ENCODE peak calls at places on chromosomes 1 and 21, in seven cellular contexts. Z is GM10248; F is CD8-positive, alpha-beta T cell; N is PC-9; D is endothelial cell; G is AG09319; T is left lung. R is an unnamed sample.

GRCh38 chr1:230026139-230026538 is 40.9 kb upstream of the GALNT2 start:
- DNase-seq in Z (no peak), F (no peak), N (no peak), D (no peak), G (no peak), T (no peak), R (no peak)

GRCh38 chr1:164565356-164565755 is 6.4 kb downstream of the PBX1 start:
- DNase-seq in Z (no peak), F (no peak), N (no peak), D (no peak), G (no peak), T (no peak), R (no peak)

GRCh38 chr1:56507925-56508522 is 71.3 kb downstream of the PLPP3 start:
- DNase-seq in Z (no peak), F (no peak), N (no peak), D (no peak), G (no peak), T (no peak), R (no peak)

GRCh38 chr1:9598316-9598700 is 9.6 kb downstream of the TMEM201 start:
- DNase-seq in Z (no peak), F (no peak), N (no peak), D (no peak), G (no peak), T (no peak), R (no peak)

GRCh38 chr1:211305044-211305443 is 21.6 kb upstream of the TRAF5 start:
- DNase-seq in Z (peak; percentile 44), F (no peak), N (no peak), D (no peak), G (no peak), T (no peak), R (no peak)

GRCh38 chr1:202479630-202480029 is 131.1 kb downstream of the PPP1R12B start:
- DNase-seq in Z (no peak), F (no peak), N (no peak), D (no peak), G (no peak), T (no peak), R (no peak)

GRCh38 chr1:227937531-227938145 is 10.1 kb downstream of the WNT9A start:
- DNase-seq in Z (no peak), F (no peak), N (no peak), D (no peak), G (no peak), T (peak; percentile 44), R (no peak)

GRCh38 chr1:70142120-70142519 is 63.3 kb downstream of the LRRC40 start:
- DNase-seq in Z (no peak), F (no peak), N (no peak), D (no peak), G (no peak), T (no peak), R (no peak)

GRCh38 chr1:204435886-204436271 is 24.3 kb upstream of the PPP1R15B start:
- DNase-seq in Z (no peak), F (no peak), N (no peak), D (no peak), G (no peak), T (no peak), R (no peak)

GRCh38 chr1:116115476-116115875 is 4.3 kb downstream of the MAB21L3 start:
- DNase-seq in Z (no peak), F (no peak), N (peak; percentile 73), D (no peak), G (peak; percentile 84), T (no peak), R (no peak)

GRCh38 chr1:210222288-210223006 is 10.1 kb upstream of the SERTAD4 start:
- DNase-seq in Z (no peak), F (no peak), N (peak; percentile 78), D (no peak), G (no peak), T (no peak), R (no peak)

GRCh38 chr1:178267646-178268094 is 173.8 kb downstream of the RASAL2 start:
- DNase-seq in Z (no peak), F (no peak), N (peak; percentile 90), D (peak; percentile 21), G (no peak), T (no peak), R (no peak)

GRCh38 chr1:229114315-229114714 is 156.6 kb upstream of the RAB4A start:
- DNase-seq in Z (no peak), F (no peak), N (no peak), D (no peak), G (no peak), T (no peak), R (no peak)

GRCh38 chr1:193229136-193229535 is 42.7 kb upstream of the B3GALT2 start:
- DNase-seq in Z (no peak), F (no peak), N (peak; percentile 36), D (no peak), G (no peak), T (no peak), R (no peak)

GRCh38 chr1:11736746-11737639 is 1.1 kb downstream of the AGTRAP start:
- DNase-seq in Z (peak; percentile 58), F (no peak), N (peak; percentile 90), D (peak; percentile 37), G (no peak), T (peak; percentile 90), R (no peak)

GRCh38 chr1:164188507-164188906 is 370.5 kb upstream of the PBX1 start:
- DNase-seq in Z (no peak), F (no peak), N (no peak), D (no peak), G (no peak), T (no peak), R (no peak)

GRCh38 chr21:21688877-21689276 is 690.7 kb downstream of the NCAM2 start:
- DNase-seq in Z (no peak), F (no peak), N (no peak), D (peak; percentile 31), G (no peak), T (peak; percentile 34), R (no peak)

GRCh38 chr1:167186771-167187170 is 33.9 kb upstream of the POU2F1 start:
- DNase-seq in Z (no peak), F (no peak), N (no peak), D (no peak), G (no peak), T (no peak), R (no peak)

DNA sequence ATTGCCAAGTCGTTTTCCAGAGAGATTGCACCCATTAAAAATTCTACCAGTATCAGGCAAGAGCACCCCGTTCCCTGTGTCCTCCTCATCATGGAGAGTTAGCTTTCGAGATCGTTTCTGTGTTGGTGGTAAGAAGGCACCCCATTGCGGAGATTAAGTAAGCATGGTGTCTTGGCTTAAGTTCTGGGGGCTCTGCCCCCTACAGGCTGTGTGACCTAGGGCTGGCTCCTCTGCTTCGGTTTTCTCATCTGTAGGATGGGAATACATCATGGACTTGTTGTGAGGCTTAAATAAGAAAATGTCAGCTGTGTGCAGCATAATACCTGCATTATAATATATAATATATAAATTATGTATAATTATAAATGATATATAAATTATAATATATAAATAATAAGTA is 36.8 kb upstream of the TENT5C start:
- DNase-seq in Z (no peak), F (no peak), N (no peak), D (no peak), G (no peak), T (no peak), R (no peak)
- TF ChIP-seq CTCF in Z (no peak), F (no peak), N (no peak), D (no peak), G (no peak), T (no peak), R (no peak)

DNA sequence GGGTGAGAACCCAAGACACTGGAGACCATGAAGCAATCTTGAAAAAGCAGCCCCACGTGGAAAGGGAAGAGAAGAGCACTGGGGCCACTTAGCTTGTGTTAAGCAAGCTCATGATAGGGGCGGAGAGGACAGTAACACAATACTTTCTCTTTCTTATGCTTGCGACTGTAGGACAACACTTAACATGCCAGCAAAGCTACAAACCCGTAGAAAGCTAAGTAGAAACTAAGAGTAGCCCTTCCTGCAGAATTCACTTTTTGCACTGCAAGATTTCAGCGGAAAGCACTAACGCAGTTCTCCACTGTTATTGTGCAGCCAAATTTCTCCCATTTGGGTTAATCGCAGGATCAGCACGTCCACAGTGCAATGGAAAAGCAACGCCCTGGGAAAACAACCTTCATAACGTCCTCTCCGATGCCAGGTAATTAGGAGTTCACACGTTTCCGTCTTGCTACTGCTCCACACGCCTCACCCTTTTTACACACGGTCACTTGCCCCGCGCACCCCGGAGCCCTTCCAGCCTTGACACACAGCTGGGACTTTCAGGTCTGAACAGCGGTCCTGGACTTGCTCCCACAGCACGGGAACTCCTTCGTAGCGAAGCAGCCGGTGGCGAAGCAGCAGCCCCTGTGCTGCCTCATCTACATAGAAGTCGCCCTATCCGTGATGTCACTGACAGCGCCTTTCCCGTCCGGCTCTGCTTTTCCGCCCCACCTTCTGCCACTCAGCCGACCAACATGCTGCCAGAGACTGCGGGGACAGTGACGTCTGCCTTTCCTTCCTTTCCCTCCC is 148.6 kb downstream of the PPIAL4G start:
- DNase-seq in Z (peak; percentile 52), F (peak; percentile 59), N (peak; percentile 97), D (peak; percentile 71), G (no peak), T (peak; percentile 91), R (peak; percentile 68)
- TF ChIP-seq CTCF in Z (no peak), F (no peak), N (no peak), D (no peak), G (no peak), T (no peak), R (no peak)

GRCh38 chr1:150076066-150076465 is 8.5 kb downstream of the VPS45 start:
- DNase-seq in Z (no peak), F (no peak), N (no peak), D (no peak), G (no peak), T (no peak), R (no peak)

GRCh38 chr1:150076985-150077384 is 9.4 kb downstream of the VPS45 start:
- DNase-seq in Z (no peak), F (no peak), N (no peak), D (no peak), G (no peak), T (no peak), R (no peak)

GRCh38 chr1:150073516-150073915 is 5.9 kb downstream of the VPS45 start:
- DNase-seq in Z (no peak), F (no peak), N (no peak), D (no peak), G (no peak), T (no peak), R (no peak)

GRCh38 chr1:150069923-150070322 is 2.3 kb downstream of the VPS45 start:
- DNase-seq in Z (no peak), F (no peak), N (no peak), D (no peak), G (no peak), T (no peak), R (no peak)

GRCh38 chr1:150072959-150073358 is 5.4 kb downstream of the VPS45 start:
- DNase-seq in Z (peak; percentile 46), F (no peak), N (no peak), D (no peak), G (no peak), T (no peak), R (no peak)
- TF ChIP-seq CTCF in Z (peak; percentile 37), F (peak; percentile 69), N (peak; percentile 65), D (peak; percentile 26), G (peak; percentile 39), T (peak; percentile 28), R (peak; percentile 57)

DNA sequence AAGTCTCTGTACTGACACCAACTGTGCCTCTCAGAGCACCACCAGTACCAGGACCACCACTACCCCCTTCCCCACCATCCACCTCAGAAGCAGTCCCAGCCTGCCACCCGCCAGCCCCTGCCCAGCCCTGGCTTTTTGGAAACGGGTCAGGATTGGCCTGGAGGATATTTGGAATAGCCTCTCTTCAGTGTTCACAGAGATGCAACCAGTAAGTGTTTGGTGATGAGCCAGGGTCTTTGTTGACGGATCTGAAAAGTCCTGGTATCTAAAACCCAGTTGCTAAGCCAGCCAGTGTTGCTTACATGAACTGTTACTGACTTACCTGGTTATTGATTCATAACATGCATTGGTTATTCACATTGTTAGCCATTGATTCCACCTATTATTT is 1.1 kb downstream of the C1orf56 start:
- DNase-seq in Z (no peak), F (no peak), N (no peak), D (no peak), G (no peak), T (no peak), R (no peak)
- TF ChIP-seq CTCF in Z (no peak), F (no peak), N (peak; percentile 66), D (no peak), G (no peak), T (peak; percentile 8), R (peak; percentile 8)

R was measured in neural crest cell.